ENCODE peak calls at places on chromosomes 11 and 22, in eight cellular contexts. S is activated CD4-positive, alpha-beta T cell treated with anti-CD3 and anti-CD28 coated beads, Interleukin-2, amount 50 U/mL, for 1 hour; V is mucosa of gallbladder; J is amygdala; H is EL; M is neural crest cell; T is NCI-H524; Z is mesendoderm. C is an unnamed sample.

GRCh38 chr11:79428406-79428805 is 12.4 kb downstream of the TENM4 start:
- DNase-seq in S (no peak), V (no peak), J (no peak), H (no peak), M (no peak), T (no peak), Z (no peak), C (no peak)

GRCh38 chr11:20156876-20157613 is 3.2 kb downstream of the DBX1 start:
- DNase-seq in S (peak; percentile 35), V (no peak), J (no peak), H (no peak), M (no peak), T (peak; percentile 27), Z (peak; percentile 24), C (no peak)

GRCh38 chr11:19935507-19935906 is 222.9 kb downstream of the NAV2 start:
- DNase-seq in S (no peak), V (no peak), J (no peak), H (peak; percentile 93), M (no peak), T (no peak), Z (peak; percentile 90), C (no peak)

GRCh38 chr22:32308934-32309333 is 48.7 kb upstream of the RFPL3 start:
- DNase-seq in S (no peak), V (no peak), J (no peak), H (no peak), M (no peak), T (no peak), Z (no peak), C (peak; percentile 6)

GRCh38 chr11:75652936-75653335 is 15.9 kb downstream of the MAP6 start:
- DNase-seq in S (no peak), V (no peak), J (no peak), H (no peak), M (no peak), T (no peak), Z (no peak), C (no peak)

GRCh38 chr11:128726464-128727139 is 32.7 kb downstream of the FLI1 start:
- DNase-seq in S (peak; percentile 41), V (no peak), J (no peak), H (no peak), M (no peak), T (no peak), Z (no peak), C (no peak)

GRCh38 chr11:117239295-117239694 is 6.8 kb downstream of the RNF214 start:
- DNase-seq in S (no peak), V (no peak), J (no peak), H (peak; percentile 97), M (no peak), T (no peak), Z (peak; percentile 42), C (no peak)

GRCh38 chr22:17283423-17283822 is 64.2 kb upstream of the ADA2 start:
- DNase-seq in S (no peak), V (no peak), J (no peak), H (no peak), M (no peak), T (no peak), Z (peak; percentile 69), C (no peak)

GRCh38 chr22:45553333-45554039 is 50.8 kb downstream of the FBLN1 start:
- DNase-seq in S (peak; percentile 47), V (peak; percentile 76), J (peak; percentile 11), H (peak; percentile 87), M (peak; percentile 93), T (peak; percentile 77), Z (peak; percentile 86), C (peak; percentile 85)

GRCh38 chr22:38467904-38468760 is at the start of gene KDELR3:
- DNase-seq in S (peak; percentile 26), V (peak; percentile 40), J (no peak), H (peak; percentile 83), M (no peak), T (peak; percentile 33), Z (peak; percentile 53), C (peak; percentile 63)

GRCh38 chr11:88424881-88425280 is 87.3 kb upstream of the CTSC start:
- DNase-seq in S (no peak), V (no peak), J (no peak), H (no peak), M (no peak), T (no peak), Z (no peak), C (no peak)

GRCh38 chr11:121587182-121587581 is 134.4 kb upstream of the SORL1-AS1 start:
- DNase-seq in S (no peak), V (no peak), J (no peak), H (no peak), M (no peak), T (no peak), Z (no peak), C (no peak)

GRCh38 chr11:98565311-98565710 is 455.4 kb upstream of the CNTN5 start:
- DNase-seq in S (no peak), V (no peak), J (no peak), H (no peak), M (no peak), T (no peak), Z (no peak), C (no peak)

GRCh38 chr22:19046287-19046686 is 75.9 kb downstream of the DGCR2 start:
- DNase-seq in S (no peak), V (no peak), J (no peak), H (no peak), M (no peak), T (no peak), Z (no peak), C (no peak)

GRCh38 chr11:92854952-92855351 is 114.5 kb upstream of the MTNR1B start:
- DNase-seq in S (no peak), V (no peak), J (no peak), H (no peak), M (no peak), T (no peak), Z (no peak), C (no peak)

C was measured in testis.